ENCODE peak calls at places on chromosomes 13 and 19, in six cellular contexts. Y is stimulated activated CD4-positive, alpha-beta T cell treated with anti-CD3 and anti-CD28 coated beads, Interleukin-2, amount 100 ng/mL, for 48 hours; R is HCT116; J is endothelial cell; S is NCI-H1417 treated with DMSO at 0.1 percent for 48 hours; P is AG20443. W is an unnamed sample.

GRCh38 chr19:13094771-13095392 is 7.8 kb downstream of the LYL1 start:
- DNase-seq in P (no peak), J (no peak), Y (no peak), R (no peak), S (no peak), W (peak; percentile 68)

GRCh38 chr19:45800009-45800553 is 7.4 kb upstream of the DMWD start:
- DNase-seq in J (no peak), R (no peak), Y (no peak), P (no peak), S (no peak), W (peak; percentile 72)

GRCh38 chr13:51683537-51684050 is 99.3 kb downstream of the WDFY2 start:
- DNase-seq in S (no peak), J (no peak), R (no peak), P (no peak), Y (no peak), W (peak; percentile 56)

GRCh38 chr19:45511074-45511473 is 3.8 kb downstream of the VASP start:
- DNase-seq in S (no peak), R (no peak), J (no peak), P (no peak), Y (no peak), W (no peak)

GRCh38 chr19:40380199-40381037 is 9.6 kb downstream of the HIPK4 start:
- DNase-seq in J (no peak), R (no peak), S (no peak), Y (no peak), P (no peak), W (no peak)

GRCh38 chr19:49787746-49788145 is 20.9 kb downstream of the AP2A1 start:
- DNase-seq in R (no peak), P (no peak), Y (no peak), S (no peak), J (no peak), W (no peak)

GRCh38 chr19:10690351-10690781 is 10.9 kb upstream of the QTRT1 start:
- DNase-seq in Y (no peak), J (no peak), P (no peak), R (no peak), S (no peak), W (peak; percentile 25)

GRCh38 chr19:38917921-38918491 is 6.0 kb upstream of the CCER2 start:
- DNase-seq in J (peak; percentile 38), Y (no peak), P (no peak), S (no peak), R (no peak), W (no peak)

GRCh38 chr19:9597027-9597426 is 12.7 kb upstream of the ZNF121 start:
- DNase-seq in S (no peak), R (peak; percentile 86), J (no peak), P (peak; percentile 71), Y (no peak), W (no peak)

GRCh38 chr13:79604752-79605151 is 123.8 kb downstream of the NDFIP2 start:
- DNase-seq in S (no peak), Y (no peak), R (no peak), J (no peak), P (no peak), W (peak; percentile 2)

GRCh38 chr19:45075215-45076028 is 856 bp downstream of the ZNF296 start:
- DNase-seq in R (peak; percentile 54), P (peak; percentile 82), J (no peak), S (no peak), Y (no peak), W (peak; percentile 77)

GRCh38 chr13:78652651-78653050 is 6.3 kb downstream of the OBI1 start:
- DNase-seq in Y (no peak), R (no peak), P (no peak), J (no peak), S (no peak), W (no peak)

GRCh38 chr19:4636151-4636717 is 3.1 kb upstream of the TNFAIP8L1 start:
- DNase-seq in S (no peak), P (peak; percentile 89), Y (peak; percentile 86), R (no peak), J (peak; percentile 93), W (peak; percentile 60)

GRCh38 chr19:30017172-30017571 is 75.1 kb downstream of the URI1 start:
- DNase-seq in J (no peak), P (no peak), R (no peak), Y (no peak), S (no peak), W (no peak)

GRCh38 chr19:16113727-16114126 is 2.0 kb downstream of the RAB8A start:
- DNase-seq in Y (no peak), J (no peak), S (no peak), R (no peak), P (no peak), W (peak; percentile 69)

GRCh38 chr19:42121666-42122069 is 10.6 kb downstream of the POU2F2 start:
- DNase-seq in P (peak; percentile 82), Y (peak; percentile 75), R (no peak), S (no peak), J (no peak), W (peak; percentile 49)

GRCh38 chr13:75365724-75366173 is 116.2 kb downstream of the TBC1D4 start:
- DNase-seq in P (peak; percentile 62), J (no peak), R (peak; percentile 80), S (no peak), Y (no peak), W (peak; percentile 35)

GRCh38 chr13:42405665-42406390 is 133.9 kb downstream of the AKAP11 start:
- DNase-seq in S (no peak), P (no peak), Y (peak; percentile 63), R (no peak), J (no peak), W (no peak)

GRCh38 chr19:31148671-31149070 is 200.6 kb downstream of the TSHZ3 start:
- DNase-seq in S (no peak), R (no peak), Y (no peak), P (no peak), J (no peak), W (no peak)

GRCh38 chr19:1592023-1592754 is 476 bp downstream of the MBD3 start:
- DNase-seq in J (peak; percentile 87), Y (peak; percentile 74), R (peak; percentile 72), S (peak; percentile 42), P (peak; percentile 99), W (peak; percentile 92)

GRCh38 chr13:59452189-59452588 is 711.5 kb downstream of the DIAPH3 start:
- DNase-seq in P (no peak), Y (no peak), J (no peak), S (peak; percentile 87), R (no peak), W (no peak)

GRCh38 chr13:31670831-31671617 is 68.3 kb upstream of the RXFP2 start:
- DNase-seq in P (no peak), Y (no peak), J (no peak), R (no peak), S (no peak), W (no peak)

GRCh38 chr19:913080-913748 is at the start of gene R3HDM4:
- DNase-seq in P (peak; percentile 97), R (no peak), S (no peak), J (peak; percentile 74), Y (peak; percentile 84), W (no peak)